ENCODE peak calls at places on chromosomes 5 and 9, in eight cellular contexts. O is kidney epithelial cell; R is left ventricle myocardium inferior; I is CD4-positive, CD25-positive, alpha-beta regulatory T cell; W is gastrocnemius medialis; N is right atrium auricular region; V is lung; D is CD8-positive, alpha-beta T cell. Q is an unnamed sample. For H3K36me3, the result is how much of the 10 kb centered on the place peaks cover.

GRCh38 chr9:88370346-88370745 is 17.9 kb upstream of the SPIN1 start:
- DNase-seq in O (no peak), R (no peak), I (no peak), W (no peak), N (no peak), V (no peak), D (no peak), Q (no peak)

GRCh38 chr5:96256795-96257470 is 176.1 kb downstream of the PCSK1 start:
- DNase-seq in O (no peak), R (no peak), I (no peak), W (no peak), N (no peak), V (no peak), D (no peak), Q (no peak)

GRCh38 chr5:153256-153655 is 38.0 kb upstream of the LRRC14B start:
- DNase-seq in O (no peak), R (no peak), I (no peak), W (no peak), N (no peak), V (no peak), D (no peak), Q (no peak)

GRCh38 chr9:105973811-105974407 is 279.6 kb downstream of the TMEM38B start:
- DNase-seq in O (no peak), R (no peak), I (no peak), W (no peak), N (no peak), V (no peak), D (no peak), Q (no peak)

GRCh38 chr5:126395198-126395597 is 28.0 kb upstream of the GRAMD2B start:
- DNase-seq in O (no peak), R (no peak), I (no peak), W (no peak), N (no peak), V (no peak), D (no peak), Q (no peak)

GRCh38 chr5:66881475-66882161 is 285.4 kb downstream of the MAST4 start:
- DNase-seq in O (no peak), R (no peak), I (no peak), W (no peak), N (no peak), V (no peak), D (no peak), Q (no peak)

GRCh38 chr5:76371955-76372319 is 31.1 kb upstream of the IQGAP2 start:
- DNase-seq in O (no peak), R (no peak), I (no peak), W (no peak), N (no peak), V (no peak), D (no peak), Q (no peak)

GRCh38 chr9:77751341-77752091 is 103.4 kb upstream of the GNA14 start:
- DNase-seq in O (no peak), R (no peak), I (peak), W (no peak), N (no peak), V (no peak), D (no peak), Q (peak)

GRCh38 chr9:113886471-113886870 is 10.4 kb downstream of the ZNF618 start:
- DNase-seq in O (no peak), R (no peak), I (no peak), W (no peak), N (no peak), V (no peak), D (no peak), Q (no peak)

GRCh38 chr5:57072218-57072892 is 101.5 kb upstream of the GPBP1 start:
- DNase-seq in O (no peak), R (no peak), I (no peak), W (no peak), N (no peak), V (no peak), D (no peak), Q (no peak)

GRCh38 chr5:176610430-176610763 is 441 bp upstream of the GPRIN1 start:
- DNase-seq in O (no peak), R (no peak), I (no peak), W (no peak), N (no peak), V (no peak), D (no peak), Q (no peak)

GRCh38 chr9:86868611-86869010 is 78.7 kb downstream of the GAS1 start:
- DNase-seq in O (no peak), R (no peak), I (no peak), W (no peak), N (no peak), V (no peak), D (no peak), Q (no peak)

GRCh38 chr9:128383791-128384190 is 12.6 kb downstream of the URM1 start:
- DNase-seq in O (no peak), R (no peak), I (no peak), W (no peak), N (no peak), V (no peak), D (no peak), Q (no peak)

GRCh38 chr5:36060516-36060885 is 6.2 kb downstream of the UGT3A2 start:
- DNase-seq in O (no peak), R (no peak), I (no peak), W (no peak), N (no peak), V (no peak), D (no peak), Q (no peak)

GRCh38 chr9:16543225-16543624 is 327.2 kb downstream of the BNC2 start:
- DNase-seq in O (no peak), R (no peak), I (no peak), W (no peak), N (no peak), V (no peak), D (no peak), Q (no peak)

GRCh38 chr5:114458726-114459125 is 96.9 kb downstream of the KCNN2 start:
- DNase-seq in O (no peak), R (no peak), I (no peak), W (no peak), N (no peak), V (no peak), D (no peak), Q (no peak)

DNA sequence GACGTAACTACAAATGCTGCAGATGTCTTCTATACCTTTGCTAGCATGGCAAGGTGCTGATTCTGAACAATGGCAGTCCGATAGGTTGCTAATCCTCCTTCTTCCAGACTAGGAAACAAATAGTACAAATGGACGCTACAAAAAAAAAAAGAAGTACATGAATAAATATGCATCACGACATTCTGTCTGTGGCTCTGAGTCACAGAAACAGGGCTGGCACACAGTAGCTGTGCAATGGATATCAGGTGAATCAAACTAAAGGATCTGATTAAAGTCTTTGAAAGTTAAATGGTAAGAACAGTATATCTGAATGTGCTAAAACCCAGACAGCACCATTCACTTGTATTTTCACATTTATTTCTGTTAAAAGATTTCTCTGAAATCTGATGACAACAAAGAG is 96.2 kb downstream of the DROSHA start:
- DNase-seq in O (no peak), R (no peak), I (no peak), W (no peak), N (no peak), V (no peak), D (no peak), Q (no peak)
- H3K36me3 ChIP-seq in O (under half), R (half or more), I (under half), W (under half), N (under half), V (under half), D (under half), Q (half or more)

DNA sequence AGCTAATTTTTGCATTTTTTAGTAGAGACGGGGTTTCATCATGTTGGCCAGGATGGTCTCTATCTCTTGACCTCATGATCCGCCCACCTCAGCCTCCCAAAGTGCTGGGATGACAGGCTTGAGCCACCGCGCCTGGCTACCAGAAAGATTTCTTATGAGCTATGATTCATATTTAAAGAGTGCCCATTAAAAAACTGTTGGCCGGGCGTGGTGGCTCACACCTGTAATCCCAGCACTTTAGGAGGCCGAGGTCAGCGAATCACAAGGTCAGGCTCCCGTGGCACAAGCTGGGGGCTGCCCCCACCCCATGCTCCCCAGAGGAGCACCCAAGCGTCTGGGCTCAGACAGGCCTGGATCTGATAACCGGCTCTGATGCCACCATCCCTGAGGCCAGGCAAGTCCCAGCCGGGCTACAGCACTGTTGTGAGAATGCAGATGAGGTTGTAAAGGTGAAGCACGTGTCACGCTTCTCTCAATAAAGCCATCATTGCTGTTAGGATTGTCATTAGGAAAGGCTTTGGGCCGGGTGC is 13.9 kb downstream of the QRFP start:
- DNase-seq in O (no peak), R (no peak), I (no peak), W (no peak), N (no peak), V (no peak), D (no peak), Q (no peak)
- H3K36me3 ChIP-seq in O (under half), R (half or more), I (under half), W (half or more), N (half or more), V (under half), D (under half), Q (under half)

GRCh38 chr9:136926749-136927148 is 17.8 kb downstream of the FBXW5 start:
- DNase-seq in O (no peak), R (no peak), I (no peak), W (no peak), N (no peak), V (no peak), D (no peak), Q (no peak)
- H3K36me3 ChIP-seq in O (under half), R (under half), I (under half), W (under half), N (under half), V (under half), D (under half), Q (under half)

GRCh38 chr9:123109540-123110279 is 76.2 kb downstream of the GPR21 start:
- DNase-seq in O (no peak), R (no peak), I (no peak), W (no peak), N (no peak), V (no peak), D (no peak), Q (no peak)
- H3K36me3 ChIP-seq in O (under half), R (under half), I (under half), W (under half), N (under half), V (under half), D (under half), Q (under half)

DNA sequence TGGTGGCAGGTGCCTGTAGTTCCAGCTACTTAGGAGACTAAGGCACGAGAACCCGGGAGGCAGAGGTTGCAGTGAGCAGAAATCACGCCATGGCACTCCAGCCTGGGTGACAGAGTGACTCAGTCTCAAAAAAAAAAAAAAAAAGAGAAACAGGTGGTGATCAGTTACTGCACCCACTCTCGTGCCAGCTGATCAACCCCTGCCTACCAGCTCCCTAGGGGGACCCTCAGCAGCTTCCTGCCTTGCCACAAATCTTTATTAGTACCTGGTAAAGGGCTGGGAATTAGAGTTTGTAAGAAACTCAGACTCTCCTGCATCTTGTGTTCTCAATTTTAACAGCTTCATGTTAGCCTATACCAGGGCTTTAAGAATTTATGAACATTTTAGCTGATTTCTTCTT is 914.9 kb downstream of the EFNA5 start:
- DNase-seq in O (no peak), R (no peak), I (no peak), W (no peak), N (no peak), V (no peak), D (no peak), Q (no peak)
- H3K36me3 ChIP-seq in O (under half), R (under half), I (under half), W (under half), N (under half), V (under half), D (under half), Q (under half)

DNA sequence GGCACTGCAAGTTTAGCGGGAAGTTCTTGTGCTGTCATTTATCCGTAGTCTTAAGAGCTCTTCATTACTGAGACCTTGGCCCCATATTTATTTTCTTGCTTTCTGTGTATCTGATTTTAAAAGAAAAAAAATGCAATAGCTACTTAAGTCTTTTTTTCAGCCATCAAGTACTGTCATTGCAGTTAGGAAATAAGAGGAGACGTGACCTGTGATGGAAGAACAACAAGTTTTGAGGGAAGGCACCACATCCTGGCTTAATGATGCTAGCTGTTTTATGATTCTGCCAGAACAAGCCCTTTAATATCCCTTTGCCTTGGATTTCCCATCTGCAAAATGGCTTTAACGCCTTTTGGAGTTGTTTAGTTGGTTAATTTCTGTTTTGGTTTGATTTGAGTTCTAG is 3.8 kb downstream of the RGMB start:
- DNase-seq in O (no peak), R (no peak), I (no peak), W (no peak), N (no peak), V (no peak), D (no peak), Q (no peak)
- H3K36me3 ChIP-seq in O (under half), R (under half), I (under half), W (under half), N (under half), V (under half), D (under half), Q (under half)

Q was measured in tibial nerve.